ENCODE peak calls at places on chromosomes 5 and 9, in six cellular contexts. One of them, this sample, is unnamed.

GRCh38 chr5:111310713-111311620 is 86.8 kb downstream of the CAMK4 start:
- DNase-seq in HepG2: no peak
- DNase-seq in HL-60: no peak
- DNase-seq in H1: no peak
- DNase-seq in SK-N-SH: no peak
- DNase-seq in GM12878: no peak
- DNase-seq in this sample: no peak

GRCh38 chr5:110441035-110441434 is 285.4 kb downstream of the TMEM232 start:
- DNase-seq in H1: no peak
- DNase-seq in HepG2: peak; percentile 37
- DNase-seq in SK-N-SH: peak; percentile 17
- DNase-seq in GM12878: no peak
- DNase-seq in HL-60: no peak
- DNase-seq in this sample: no peak

GRCh38 chr5:100889165-100889564 is 13.9 kb downstream of the ST8SIA4 start:
- DNase-seq in H1: no peak
- DNase-seq in HepG2: no peak
- DNase-seq in SK-N-SH: no peak
- DNase-seq in GM12878: no peak
- DNase-seq in HL-60: no peak
- DNase-seq in this sample: no peak

GRCh38 chr9:117835798-117836197 is 131.6 kb downstream of the TLR4 start:
- DNase-seq in GM12878: no peak
- DNase-seq in HL-60: no peak
- DNase-seq in H1: no peak
- DNase-seq in HepG2: no peak
- DNase-seq in SK-N-SH: no peak
- DNase-seq in this sample: no peak

GRCh38 chr9:87733273-87734054 is 7.5 kb downstream of the CTSL start:
- DNase-seq in HL-60: no peak
- DNase-seq in HepG2: no peak
- DNase-seq in SK-N-SH: no peak
- DNase-seq in GM12878: no peak
- DNase-seq in H1: no peak
- DNase-seq in this sample: no peak

GRCh38 chr5:169200086-169200778 is 100.7 kb downstream of the SLIT3 start:
- DNase-seq in GM12878: no peak
- DNase-seq in HL-60: no peak
- DNase-seq in H1: no peak
- DNase-seq in SK-N-SH: no peak
- DNase-seq in HepG2: no peak
- DNase-seq in this sample: no peak

GRCh38 chr9:6938447-6938846 is 180.7 kb downstream of the KDM4C start:
- DNase-seq in GM12878: no peak
- DNase-seq in H1: no peak
- DNase-seq in SK-N-SH: no peak
- DNase-seq in HL-60: no peak
- DNase-seq in HepG2: peak; percentile 36
- DNase-seq in this sample: no peak

GRCh38 chr5:154038604-154039457 is at the start of the genes FAM114A2 and MFAP3:
- DNase-seq in HepG2: peak; percentile 88
- DNase-seq in SK-N-SH: peak; percentile 89
- DNase-seq in H1: peak; percentile 87
- DNase-seq in GM12878: peak; percentile 64
- DNase-seq in HL-60: peak; percentile 91
- DNase-seq in this sample: peak; percentile 86

GRCh38 chr5:169142264-169142970 is 158.5 kb downstream of the SLIT3 start:
- DNase-seq in HL-60: no peak
- DNase-seq in H1: no peak
- DNase-seq in GM12878: no peak
- DNase-seq in SK-N-SH: peak; percentile 61
- DNase-seq in HepG2: no peak
- DNase-seq in this sample: no peak

GRCh38 chr9:121074370-121075250 is at the start of gene CNTRL:
- DNase-seq in HL-60: peak; percentile 96
- DNase-seq in H1: peak; percentile 90
- DNase-seq in SK-N-SH: peak; percentile 93
- DNase-seq in GM12878: peak; percentile 62
- DNase-seq in HepG2: peak; percentile 71
- DNase-seq in this sample: peak; percentile 87

GRCh38 chr5:36090033-36090432 is 23.4 kb upstream of the UGT3A2 start:
- DNase-seq in SK-N-SH: peak; percentile 4
- DNase-seq in GM12878: no peak
- DNase-seq in HepG2: peak; percentile 30
- DNase-seq in H1: peak; percentile 60
- DNase-seq in HL-60: peak; percentile 54
- DNase-seq in this sample: no peak

GRCh38 chr5:169270827-169271226 is 30.1 kb downstream of the SLIT3 start:
- DNase-seq in HepG2: no peak
- DNase-seq in SK-N-SH: no peak
- DNase-seq in H1: no peak
- DNase-seq in GM12878: no peak
- DNase-seq in HL-60: no peak
- DNase-seq in this sample: no peak

DNA sequence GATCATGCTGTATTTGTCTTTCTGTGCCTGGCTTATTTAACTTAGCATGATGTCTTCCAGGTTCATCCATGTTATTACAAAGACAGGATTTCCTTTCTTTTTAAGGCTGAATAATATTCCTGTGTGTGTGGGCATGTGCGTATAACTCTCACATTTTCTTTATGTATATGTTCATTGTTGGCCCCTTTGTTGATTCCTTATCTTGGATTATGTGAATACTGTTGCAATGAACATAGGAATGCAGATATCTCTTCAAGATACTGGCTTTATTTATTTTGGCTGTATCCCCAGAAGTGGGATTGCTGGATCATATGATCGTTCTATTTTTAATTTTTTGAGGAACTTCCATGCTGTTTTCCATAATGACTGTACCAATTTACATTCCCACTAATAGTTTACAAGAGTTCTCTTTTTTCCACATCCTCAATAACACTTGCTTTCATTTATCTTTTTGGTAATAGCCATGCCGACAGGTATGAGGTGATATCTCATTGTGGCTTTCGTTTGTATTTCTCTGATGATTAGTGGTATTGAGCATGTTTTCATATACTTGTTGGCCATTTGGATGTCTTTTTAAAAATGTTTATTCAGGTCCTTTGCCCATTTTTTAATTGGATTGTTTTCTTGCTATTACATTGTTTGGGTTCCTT is 38.0 kb downstream of the CREBRF start:
- DNase-seq in HepG2: peak; percentile 73
- DNase-seq in GM12878: no peak
- DNase-seq in HL-60: no peak
- DNase-seq in H1: no peak
- DNase-seq in SK-N-SH: no peak
- DNase-seq in this sample: no peak
- TF ChIP-seq GABPA in HepG2: no peak
- TF ChIP-seq GABPA in GM12878: no peak
- TF ChIP-seq GABPA in HL-60: no peak
- TF ChIP-seq GABPA in H1: no peak
- TF ChIP-seq GABPA in SK-N-SH: no peak
- TF ChIP-seq GABPA in this sample: no peak

DNA sequence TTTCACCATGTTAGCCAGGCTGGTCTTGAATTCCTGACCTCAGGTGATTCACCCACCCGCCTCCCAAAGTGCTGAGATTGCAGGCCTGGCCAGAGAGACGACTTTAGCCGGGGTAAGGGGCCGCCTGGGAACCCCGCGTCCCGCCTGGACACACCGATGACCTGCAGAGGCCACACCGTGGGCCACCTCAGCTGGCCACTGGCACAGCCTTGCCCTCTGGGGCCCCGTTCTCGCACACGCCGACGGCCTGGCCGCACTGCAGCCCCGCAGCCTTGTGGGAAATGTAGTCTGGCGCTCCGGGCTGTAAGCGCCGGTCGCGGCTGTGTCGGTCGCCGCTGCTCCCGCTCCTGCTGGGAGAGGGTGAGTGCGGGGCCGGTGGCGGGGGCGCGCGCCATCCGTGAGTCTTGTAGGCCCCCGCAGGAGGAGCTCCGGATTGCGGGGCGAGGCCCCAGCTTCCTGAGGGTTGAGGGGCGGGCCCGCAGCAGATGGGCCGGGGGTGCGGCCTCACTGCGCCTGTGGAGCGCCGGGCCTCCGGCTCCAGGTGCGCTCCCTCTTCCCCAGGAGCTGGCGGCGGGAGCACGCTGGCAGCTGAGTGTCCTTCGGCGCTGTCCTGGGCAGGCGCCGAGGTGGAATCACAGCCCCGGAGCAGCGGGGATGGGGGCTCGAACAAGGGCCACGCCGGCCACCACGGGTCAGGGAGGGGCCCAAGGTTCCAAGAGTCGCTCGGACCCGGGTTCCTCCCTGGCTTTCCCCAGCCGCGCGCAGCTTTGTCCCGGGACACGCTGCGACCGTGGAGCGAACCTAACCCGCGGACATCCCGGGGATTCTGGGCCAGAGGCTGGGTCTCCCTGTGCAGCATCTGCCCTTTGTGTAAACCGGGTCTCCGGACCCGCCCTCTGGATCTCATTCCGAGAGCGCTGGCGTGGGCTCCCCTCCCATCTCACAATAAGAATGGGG is at the start of gene ZFP2:
- DNase-seq in SK-N-SH: peak; percentile 89
- DNase-seq in HL-60: no peak
- DNase-seq in HepG2: peak; percentile 19
- DNase-seq in H1: peak; percentile 82
- DNase-seq in GM12878: no peak
- DNase-seq in this sample: no peak
- TF ChIP-seq GABPA in SK-N-SH: no peak
- TF ChIP-seq GABPA in HL-60: no peak
- TF ChIP-seq GABPA in HepG2: no peak
- TF ChIP-seq GABPA in H1: peak; percentile 24
- TF ChIP-seq GABPA in GM12878: no peak
- TF ChIP-seq GABPA in this sample: no peak

GRCh38 chr5:68344447-68345111 is 129.0 kb downstream of the PIK3R1 start:
- DNase-seq in SK-N-SH: no peak
- DNase-seq in HepG2: no peak
- DNase-seq in H1: no peak
- DNase-seq in HL-60: peak; percentile 2
- DNase-seq in GM12878: no peak
- DNase-seq in this sample: peak; percentile 69
- TF ChIP-seq GABPA in SK-N-SH: no peak
- TF ChIP-seq GABPA in HepG2: no peak
- TF ChIP-seq GABPA in H1: no peak
- TF ChIP-seq GABPA in HL-60: no peak
- TF ChIP-seq GABPA in GM12878: no peak
- TF ChIP-seq GABPA in this sample: no peak

GRCh38 chr5:120096413-120096812 is 367.7 kb upstream of the PRR16 start:
- DNase-seq in GM12878: no peak
- DNase-seq in SK-N-SH: no peak
- DNase-seq in H1: no peak
- DNase-seq in HepG2: no peak
- DNase-seq in HL-60: no peak
- DNase-seq in this sample: no peak
- TF ChIP-seq GABPA in GM12878: no peak
- TF ChIP-seq GABPA in SK-N-SH: no peak
- TF ChIP-seq GABPA in H1: no peak
- TF ChIP-seq GABPA in HepG2: no peak
- TF ChIP-seq GABPA in HL-60: no peak
- TF ChIP-seq GABPA in this sample: no peak

GRCh38 chr9:70043689-70044449 is at the start of gene MAMDC2:
- DNase-seq in GM12878: no peak
- DNase-seq in H1: peak; percentile 84
- DNase-seq in HepG2: no peak
- DNase-seq in HL-60: no peak
- DNase-seq in SK-N-SH: peak; percentile 45
- DNase-seq in this sample: no peak
- TF ChIP-seq GABPA in GM12878: no peak
- TF ChIP-seq GABPA in H1: no peak
- TF ChIP-seq GABPA in HepG2: no peak
- TF ChIP-seq GABPA in HL-60: no peak
- TF ChIP-seq GABPA in SK-N-SH: no peak
- TF ChIP-seq GABPA in this sample: no peak

GRCh38 chr5:82406200-82406773 is 128.1 kb upstream of the RPS23 start:
- DNase-seq in HepG2: no peak
- DNase-seq in H1: no peak
- DNase-seq in GM12878: no peak
- DNase-seq in HL-60: no peak
- DNase-seq in SK-N-SH: no peak
- DNase-seq in this sample: no peak
- TF ChIP-seq GABPA in HepG2: no peak
- TF ChIP-seq GABPA in H1: no peak
- TF ChIP-seq GABPA in GM12878: no peak
- TF ChIP-seq GABPA in HL-60: no peak
- TF ChIP-seq GABPA in SK-N-SH: no peak
- TF ChIP-seq GABPA in this sample: no peak

GRCh38 chr9:93896496-93897033 is 58.6 kb downstream of the BARX1 start:
- DNase-seq in GM12878: no peak
- DNase-seq in HepG2: no peak
- DNase-seq in HL-60: no peak
- DNase-seq in H1: no peak
- DNase-seq in SK-N-SH: peak; percentile 12
- DNase-seq in this sample: no peak
- TF ChIP-seq GABPA in GM12878: no peak
- TF ChIP-seq GABPA in HepG2: no peak
- TF ChIP-seq GABPA in HL-60: no peak
- TF ChIP-seq GABPA in H1: no peak
- TF ChIP-seq GABPA in SK-N-SH: no peak
- TF ChIP-seq GABPA in this sample: no peak

DNA sequence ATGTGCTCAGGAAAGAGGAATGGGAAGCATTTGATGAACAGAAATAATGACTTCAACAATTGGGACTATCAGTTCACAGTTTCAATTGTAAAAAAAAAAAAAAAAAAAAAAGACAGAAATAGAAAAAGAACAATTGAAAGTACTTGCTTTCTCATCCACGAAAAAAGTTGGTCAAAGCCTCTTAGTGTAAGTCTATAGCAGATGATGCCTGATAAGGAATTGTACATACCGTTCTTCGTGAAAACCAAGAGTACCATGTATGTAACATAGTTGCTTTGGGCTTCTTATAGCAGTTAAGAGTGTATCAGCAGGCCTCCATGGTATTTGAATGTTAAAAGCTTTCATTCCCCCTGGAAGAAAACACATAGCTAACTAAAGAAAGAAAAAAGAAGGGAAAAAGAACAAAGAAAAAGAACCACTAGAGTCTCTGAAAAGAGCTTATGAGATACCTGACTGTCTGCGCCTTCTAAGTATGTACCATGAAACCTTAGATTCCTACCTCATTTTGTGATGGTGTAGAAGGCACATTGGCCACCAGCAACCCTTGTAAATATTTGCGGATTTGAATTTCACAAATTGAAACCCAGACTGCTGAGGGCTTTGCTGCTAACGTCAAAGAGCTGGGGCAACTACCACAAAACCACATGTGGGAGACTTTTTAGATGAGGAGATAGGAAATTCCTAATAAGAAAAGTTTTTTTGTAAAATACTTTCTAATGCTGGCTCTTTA is 75.2 kb downstream of the TMC1 start:
- DNase-seq in HL-60: peak; percentile 36
- DNase-seq in SK-N-SH: no peak
- DNase-seq in GM12878: no peak
- DNase-seq in HepG2: no peak
- DNase-seq in H1: no peak
- DNase-seq in this sample: no peak
- TF ChIP-seq GABPA in HL-60: no peak
- TF ChIP-seq GABPA in SK-N-SH: no peak
- TF ChIP-seq GABPA in GM12878: no peak
- TF ChIP-seq GABPA in HepG2: no peak
- TF ChIP-seq GABPA in H1: no peak
- TF ChIP-seq GABPA in this sample: no peak

This sample was measured in K562.